ENCODE peak calls at places on chromosome 7, in four cellular contexts. One of them, this sample, is unnamed.
A peak's percentile ranks its signal among the peaks of the same experiment; 100 is the strongest.

GRCh38 chr7:109939207-109939606 is 1151.7 kb upstream of the LRRN3 start:
- DNase-seq in fibroblast of pulmonary artery: no peak
- DNase-seq in GM12864: no peak
- DNase-seq in progenitor cell of endocrine pancreas: no peak
- DNase-seq in this sample: no peak

GRCh38 chr7:47528471-47528870 is 53.4 kb downstream of the TNS3 start:
- DNase-seq in GM12864: no peak
- DNase-seq in fibroblast of pulmonary artery: no peak
- DNase-seq in progenitor cell of endocrine pancreas: no peak
- DNase-seq in this sample: no peak

GRCh38 chr7:94907420-94908203 is at the start of gene PPP1R9A:
- DNase-seq in progenitor cell of endocrine pancreas: peak; percentile 54
- DNase-seq in fibroblast of pulmonary artery: peak; percentile 4
- DNase-seq in GM12864: no peak
- DNase-seq in this sample: peak; percentile 35

GRCh38 chr7:34277016-34277800 is 371.9 kb downstream of the BMPER start:
- DNase-seq in GM12864: no peak
- DNase-seq in fibroblast of pulmonary artery: peak; percentile 94
- DNase-seq in progenitor cell of endocrine pancreas: no peak
- DNase-seq in this sample: peak; percentile 6

GRCh38 chr7:142176901-142177300 is 65.4 kb downstream of the MGAM2 start:
- DNase-seq in GM12864: no peak
- DNase-seq in progenitor cell of endocrine pancreas: no peak
- DNase-seq in fibroblast of pulmonary artery: no peak
- DNase-seq in this sample: no peak

GRCh38 chr7:78039791-78040776 is 241.5 kb downstream of the PHTF2 start:
- DNase-seq in fibroblast of pulmonary artery: peak; percentile 13
- DNase-seq in GM12864: peak; percentile 12
- DNase-seq in progenitor cell of endocrine pancreas: no peak
- DNase-seq in this sample: peak; percentile 68

GRCh38 chr7:144941127-144941526 is 105.3 kb upstream of the TPK1 start:
- DNase-seq in GM12864: no peak
- DNase-seq in progenitor cell of endocrine pancreas: no peak
- DNase-seq in fibroblast of pulmonary artery: no peak
- DNase-seq in this sample: no peak

GRCh38 chr7:95470452-95470851 is 15.3 kb upstream of the ASB4 start:
- DNase-seq in fibroblast of pulmonary artery: peak; percentile 69
- DNase-seq in progenitor cell of endocrine pancreas: no peak
- DNase-seq in GM12864: peak; percentile 33
- DNase-seq in this sample: peak; percentile 60

GRCh38 chr7:157005456-157006204 is 4.8 kb downstream of the MNX1 start:
- DNase-seq in fibroblast of pulmonary artery: no peak
- DNase-seq in progenitor cell of endocrine pancreas: no peak
- DNase-seq in GM12864: no peak
- DNase-seq in this sample: peak; percentile 55

GRCh38 chr7:30276203-30276900 is 8.0 kb upstream of the ZNRF2 start:
- DNase-seq in fibroblast of pulmonary artery: peak; percentile 77
- DNase-seq in progenitor cell of endocrine pancreas: peak; percentile 17
- DNase-seq in GM12864: no peak
- DNase-seq in this sample: peak; percentile 49

GRCh38 chr7:128922496-128923410 is 12.2 kb upstream of the KCP start:
- DNase-seq in progenitor cell of endocrine pancreas: no peak
- DNase-seq in fibroblast of pulmonary artery: no peak
- DNase-seq in GM12864: no peak
- DNase-seq in this sample: no peak

GRCh38 chr7:4888161-4888560 is 4.6 kb upstream of the RADIL start:
- DNase-seq in GM12864: no peak
- DNase-seq in fibroblast of pulmonary artery: no peak
- DNase-seq in progenitor cell of endocrine pancreas: no peak
- DNase-seq in this sample: no peak

GRCh38 chr7:46317256-46317655 is 396.2 kb upstream of the IGFBP3 start:
- DNase-seq in progenitor cell of endocrine pancreas: no peak
- DNase-seq in GM12864: no peak
- DNase-seq in fibroblast of pulmonary artery: peak; percentile 39
- DNase-seq in this sample: no peak

GRCh38 chr7:123865517-123866117 is 20.6 kb downstream of the HYAL4 start:
- DNase-seq in GM12864: peak; percentile 30
- DNase-seq in progenitor cell of endocrine pancreas: peak; percentile 17
- DNase-seq in fibroblast of pulmonary artery: peak; percentile 85
- DNase-seq in this sample: peak; percentile 35

GRCh38 chr7:8303904-8304528 is 42.0 kb upstream of the ICA1 start:
- DNase-seq in GM12864: no peak
- DNase-seq in fibroblast of pulmonary artery: no peak
- DNase-seq in progenitor cell of endocrine pancreas: no peak
- DNase-seq in this sample: no peak

GRCh38 chr7:104839842-104840241 is 174.2 kb upstream of the KMT2E start:
- DNase-seq in fibroblast of pulmonary artery: no peak
- DNase-seq in progenitor cell of endocrine pancreas: no peak
- DNase-seq in GM12864: no peak
- DNase-seq in this sample: no peak

GRCh38 chr7:99312316-99313203 is 13.1 kb upstream of the ARPC1A start:
- DNase-seq in progenitor cell of endocrine pancreas: peak; percentile 66
- DNase-seq in fibroblast of pulmonary artery: peak; percentile 76
- DNase-seq in GM12864: peak; percentile 25
- DNase-seq in this sample: peak; percentile 74

GRCh38 chr7:28096713-28097112 is 83.9 kb downstream of the JAZF1 start:
- DNase-seq in progenitor cell of endocrine pancreas: no peak
- DNase-seq in fibroblast of pulmonary artery: peak; percentile 85
- DNase-seq in GM12864: no peak
- DNase-seq in this sample: peak; percentile 69

GRCh38 chr7:23353172-23353571 is 54.0 kb downstream of the MALSU1 start:
- DNase-seq in fibroblast of pulmonary artery: no peak
- DNase-seq in progenitor cell of endocrine pancreas: no peak
- DNase-seq in GM12864: no peak
- DNase-seq in this sample: peak; percentile 26

GRCh38 chr7:25894902-25895791 is 256.9 kb upstream of the NFE2L3 start:
- DNase-seq in fibroblast of pulmonary artery: peak; percentile 10
- DNase-seq in GM12864: peak; percentile 52
- DNase-seq in progenitor cell of endocrine pancreas: peak; percentile 67
- DNase-seq in this sample: peak; percentile 71

GRCh38 chr7:66092654-66093053 is 17.0 kb downstream of the ASL start:
- DNase-seq in progenitor cell of endocrine pancreas: no peak
- DNase-seq in fibroblast of pulmonary artery: no peak
- DNase-seq in GM12864: no peak
- DNase-seq in this sample: no peak

GRCh38 chr7:157830331-157830730 is 493.5 kb downstream of the DNAJB6 start:
- DNase-seq in progenitor cell of endocrine pancreas: no peak
- DNase-seq in fibroblast of pulmonary artery: no peak
- DNase-seq in GM12864: no peak
- DNase-seq in this sample: no peak

GRCh38 chr7:26091933-26092332 is 60.1 kb upstream of the NFE2L3 start:
- DNase-seq in fibroblast of pulmonary artery: peak; percentile 10
- DNase-seq in GM12864: no peak
- DNase-seq in progenitor cell of endocrine pancreas: no peak
- DNase-seq in this sample: no peak

GRCh38 chr7:137717811-137718271 is 128.9 kb downstream of the DGKI start:
- DNase-seq in progenitor cell of endocrine pancreas: no peak
- DNase-seq in fibroblast of pulmonary artery: peak; percentile 90
- DNase-seq in GM12864: no peak
- DNase-seq in this sample: no peak

GRCh38 chr7:11261470-11261869 is 287.8 kb downstream of the PHF14 start:
- DNase-seq in progenitor cell of endocrine pancreas: no peak
- DNase-seq in GM12864: no peak
- DNase-seq in fibroblast of pulmonary artery: no peak
- DNase-seq in this sample: no peak

GRCh38 chr7:78095549-78095948 is 297.0 kb downstream of the PHTF2 start:
- DNase-seq in fibroblast of pulmonary artery: peak; percentile 71
- DNase-seq in progenitor cell of endocrine pancreas: no peak
- DNase-seq in GM12864: no peak
- DNase-seq in this sample: no peak

GRCh38 chr7:45111298-45112223 is at the start of gene TBRG4:
- DNase-seq in progenitor cell of endocrine pancreas: peak; percentile 82
- DNase-seq in GM12864: peak; percentile 83
- DNase-seq in fibroblast of pulmonary artery: peak; percentile 94
- DNase-seq in this sample: peak; percentile 92
- TF ChIP-seq CTCF in progenitor cell of endocrine pancreas: peak; percentile 52
- TF ChIP-seq CTCF in GM12864: no peak
- TF ChIP-seq CTCF in fibroblast of pulmonary artery: peak; percentile 37
- TF ChIP-seq CTCF in this sample: no peak

GRCh38 chr7:44288811-44289340 is 36.5 kb downstream of the CAMK2B start:
- DNase-seq in GM12864: no peak
- DNase-seq in progenitor cell of endocrine pancreas: peak; percentile 6
- DNase-seq in fibroblast of pulmonary artery: no peak
- DNase-seq in this sample: no peak
- TF ChIP-seq CTCF in GM12864: no peak
- TF ChIP-seq CTCF in progenitor cell of endocrine pancreas: no peak
- TF ChIP-seq CTCF in fibroblast of pulmonary artery: no peak
- TF ChIP-seq CTCF in this sample: no peak

DNA sequence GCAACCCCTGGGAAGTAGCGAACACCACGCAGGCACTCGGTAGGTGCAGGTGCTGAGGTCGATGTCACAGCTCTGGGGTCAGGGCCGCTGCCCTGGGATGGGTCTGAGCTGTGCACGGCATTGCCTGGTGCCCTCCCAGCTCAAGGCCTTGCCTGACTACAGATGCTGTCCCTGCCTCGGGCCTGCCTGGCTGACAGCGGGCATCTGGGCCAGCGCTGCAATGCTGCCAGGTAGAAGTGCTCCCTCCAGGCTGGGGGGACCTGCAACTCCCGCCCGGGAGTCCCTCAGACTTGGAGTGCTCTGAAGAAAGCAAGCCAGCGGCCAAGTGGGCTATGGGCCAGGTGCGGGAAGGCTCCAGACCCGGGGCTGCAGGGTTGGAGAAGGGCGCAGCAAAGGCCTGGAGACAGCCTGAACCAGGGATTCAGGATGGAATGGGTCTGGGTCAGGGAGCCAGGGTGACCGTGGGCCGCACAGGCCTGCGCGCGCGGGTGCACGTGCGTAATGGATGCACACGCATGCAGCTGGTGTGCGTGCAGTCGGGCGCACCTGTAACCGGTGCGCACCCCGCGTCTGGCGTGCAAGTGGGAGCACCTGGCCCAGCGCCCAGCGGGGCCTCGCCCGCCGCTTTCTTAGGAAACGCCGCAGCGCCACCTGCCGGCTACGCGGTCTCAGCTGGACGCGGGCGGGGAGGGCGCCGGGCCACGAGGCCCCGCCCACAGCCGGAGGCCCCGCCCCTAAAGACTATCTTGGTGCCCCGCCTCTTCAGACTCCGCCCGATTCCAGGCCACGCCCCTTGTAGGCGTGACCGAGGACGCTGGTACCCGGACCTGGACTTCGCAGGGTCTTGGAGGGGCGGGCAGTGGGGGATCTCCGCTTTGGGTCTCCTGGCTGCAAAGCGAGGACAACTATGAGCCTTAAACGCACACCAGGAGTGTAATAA is 46.7 kb downstream of the MICALL2 start:
- DNase-seq in fibroblast of pulmonary artery: peak; percentile 83
- DNase-seq in GM12864: peak; percentile 39
- DNase-seq in progenitor cell of endocrine pancreas: peak; percentile 85
- DNase-seq in this sample: peak; percentile 99
- TF ChIP-seq CTCF in fibroblast of pulmonary artery: peak; percentile 36
- TF ChIP-seq CTCF in GM12864: peak; percentile 73
- TF ChIP-seq CTCF in progenitor cell of endocrine pancreas: peak; percentile 91
- TF ChIP-seq CTCF in this sample: peak; percentile 81

GRCh38 chr7:116988363-116988989 is 35.2 kb downstream of the ST7 start:
- DNase-seq in fibroblast of pulmonary artery: no peak
- DNase-seq in GM12864: no peak
- DNase-seq in progenitor cell of endocrine pancreas: no peak
- DNase-seq in this sample: no peak
- TF ChIP-seq CTCF in fibroblast of pulmonary artery: peak; percentile 8
- TF ChIP-seq CTCF in GM12864: no peak
- TF ChIP-seq CTCF in progenitor cell of endocrine pancreas: peak; percentile 47
- TF ChIP-seq CTCF in this sample: no peak

GRCh38 chr7:15099074-15099473 is 196.5 kb upstream of the DGKB start:
- DNase-seq in GM12864: no peak
- DNase-seq in fibroblast of pulmonary artery: no peak
- DNase-seq in progenitor cell of endocrine pancreas: no peak
- DNase-seq in this sample: no peak

DNA sequence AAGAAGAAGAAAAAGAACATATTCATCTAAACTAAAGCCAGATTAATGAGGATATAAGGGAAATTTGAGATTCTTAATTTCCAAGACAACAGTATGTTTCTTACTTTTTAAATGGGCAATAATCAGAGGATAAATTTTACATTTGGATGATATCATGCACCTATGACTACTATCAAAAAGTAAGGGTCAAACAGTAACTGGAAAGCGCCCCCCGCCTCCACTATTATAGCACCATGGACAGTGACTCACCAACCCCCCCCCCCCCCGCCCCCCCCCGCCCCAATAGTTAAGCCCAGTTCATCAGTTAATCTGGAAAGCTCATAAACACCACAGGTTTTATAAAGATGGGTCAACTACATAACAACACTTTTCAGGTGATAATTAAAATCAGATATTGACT is 194.3 kb upstream of the DGKB start:
- DNase-seq in progenitor cell of endocrine pancreas: no peak
- DNase-seq in fibroblast of pulmonary artery: no peak
- DNase-seq in GM12864: no peak
- DNase-seq in this sample: no peak
- TF ChIP-seq CTCF in progenitor cell of endocrine pancreas: no peak
- TF ChIP-seq CTCF in fibroblast of pulmonary artery: no peak
- TF ChIP-seq CTCF in GM12864: no peak
- TF ChIP-seq CTCF in this sample: no peak